ENCODE peak calls at places on chromosomes 16 and 17, in ten cellular contexts. Z is Caki2; A is DMS 273 treated with DMSO at 0.1 percent for 48 hours; S is Kasumi-1; Y is head of caudate nucleus; H is heart left ventricle; E is activated CD8-positive, alpha-beta memory T cell treated with anti-CD3 and anti-CD28 coated beads for 1 hour; N is T-helper 2 cell; J is AG04450; V is COR-L47. C is an unnamed sample.

GRCh38 chr16:8168016-8168415 is 422.3 kb downstream of the TMEM114 start:
- DNase-seq in E (no peak), S (no peak), N (no peak), A (no peak), V (no peak), H (no peak), Z (no peak), J (no peak), Y (peak), C (no peak)

GRCh38 chr17:57955183-57955952 is at the start of gene CUEDC1:
- DNase-seq in N (peak), S (peak), J (no peak), Z (peak), A (no peak), Y (peak), H (peak), V (peak), E (peak), C (peak)

GRCh38 chr16:73405851-73406250 is 357.9 kb upstream of the ZFHX3 start:
- DNase-seq in Z (no peak), E (no peak), Y (no peak), V (no peak), A (no peak), N (no peak), S (no peak), H (no peak), J (no peak), C (no peak)

GRCh38 chr16:88349153-88349902 is 33.4 kb upstream of the ZNF469 start:
- DNase-seq in S (no peak), A (no peak), V (no peak), E (no peak), N (no peak), Y (no peak), J (no peak), Z (no peak), H (no peak), C (no peak)

GRCh38 chr16:10941127-10941933 is 938 bp downstream of the DEXI start:
- DNase-seq in H (no peak), S (no peak), Y (no peak), J (no peak), E (no peak), V (no peak), N (no peak), Z (peak), A (no peak), C (no peak)

GRCh38 chr16:74667215-74667765 is 613 bp upstream of the RFWD3 start:
- DNase-seq in S (peak), A (no peak), V (no peak), J (no peak), Y (peak), E (peak), Z (no peak), H (peak), N (no peak), C (peak)

GRCh38 chr16:84045818-84046470 is 3.3 kb upstream of the SLC38A8 start:
- DNase-seq in N (no peak), A (no peak), E (no peak), V (no peak), S (no peak), H (no peak), Y (no peak), Z (no peak), J (no peak), C (no peak)

GRCh38 chr16:67150058-67150832 is 553 bp downstream of the B3GNT9 start:
- DNase-seq in V (peak), A (no peak), N (no peak), Y (peak), J (no peak), H (no peak), Z (no peak), E (no peak), S (no peak), C (no peak)

GRCh38 chr17:55783684-55784245 is 32.9 kb downstream of the PCTP start:
- DNase-seq in H (peak), N (no peak), V (no peak), E (no peak), J (no peak), Y (no peak), A (no peak), Z (no peak), S (peak), C (no peak)

GRCh38 chr16:70778901-70779309 is 22.1 kb downstream of the VAC14 start:
- DNase-seq in A (peak), J (peak), E (no peak), Z (peak), N (no peak), S (peak), Y (peak), H (peak), V (peak), C (no peak)